ENCODE peak calls at places on chromosomes 5 and 9, in five cellular contexts. U is A549, V is aorta, T is pancreas, B is mammary epithelial cell. S is an unnamed sample. For H3K4me1, the result is how much of the 10 kb centered on the place peaks cover.

GRCh38 chr5:472076-472655 is 29.2 kb downstream of the EXOC3 start:
- DNase-seq in B (peak), T (peak), U (no peak), V (peak), S (no peak)

GRCh38 chr5:169581580-169582227 is 1.9 kb upstream of the SPDL1 start:
- DNase-seq in U (peak), B (peak), T (peak), V (peak), S (peak)

GRCh38 chr9:135141183-135141774 is 53.8 kb downstream of the OLFM1 start:
- DNase-seq in V (no peak), U (no peak), T (no peak), B (no peak), S (no peak)

GRCh38 chr9:76521244-76521673 is 62.3 kb downstream of the GCNT1 start:
- DNase-seq in B (peak), T (no peak), U (no peak), V (no peak), S (no peak)

GRCh38 chr5:172773481-172774469 is 2.8 kb upstream of the DUSP1 start:
- DNase-seq in T (no peak), B (peak), V (no peak), U (no peak), S (peak)

GRCh38 chr5:103587185-103587748 is 24.7 kb upstream of the NUDT12 start:
- DNase-seq in V (no peak), T (no peak), B (peak), U (peak), S (no peak)

GRCh38 chr5:38725419-38725865 is 120.4 kb upstream of the OSMR start:
- DNase-seq in U (no peak), B (no peak), T (no peak), V (no peak), S (no peak)

GRCh38 chr5:80569086-80569960 is 757 bp downstream of the ANKRD34B start:
- DNase-seq in T (no peak), U (no peak), V (no peak), B (no peak), S (no peak)

GRCh38 chr9:107487521-107488399 is 1.8 kb downstream of the KLF4 start:
- DNase-seq in T (peak), B (no peak), V (peak), U (peak), S (peak)

GRCh38 chr9:97954550-97954989 is 16.6 kb upstream of the HEMGN start:
- DNase-seq in T (peak), U (peak), V (no peak), B (peak), S (no peak)

GRCh38 chr9:87701491-87701890 is 24.4 kb upstream of the CTSL start:
- DNase-seq in U (no peak), B (no peak), T (no peak), V (no peak), S (no peak)

GRCh38 chr9:135103931-135104639 is 16.6 kb downstream of the OLFM1 start:
- DNase-seq in T (no peak), U (no peak), B (no peak), V (no peak), S (no peak)

GRCh38 chr5:73218552-73219171 is 45.7 kb downstream of the TMEM174 start:
- DNase-seq in V (no peak), U (peak), T (no peak), B (peak), S (no peak)

GRCh38 chr5:85170183-85170582 is 785.5 kb upstream of the EDIL3 start:
- DNase-seq in B (no peak), V (no peak), T (no peak), U (no peak), S (no peak)

GRCh38 chr5:17679597-17680187 is 45.4 kb downstream of the TAF11L14 start:
- DNase-seq in V (no peak), B (peak), T (no peak), U (peak), S (no peak)

GRCh38 chr5:163815240-163815791 is 309.9 kb downstream of the MAT2B start:
- DNase-seq in U (no peak), B (no peak), V (no peak), T (no peak), S (no peak)

GRCh38 chr5:59412428-59412827 is 481.1 kb downstream of the PDE4D start:
- DNase-seq in T (no peak), U (no peak), B (no peak), V (no peak), S (no peak)

GRCh38 chr9:132485454-132485853 is 75.4 kb downstream of the CFAP77 start:
- DNase-seq in B (no peak), V (no peak), T (no peak), U (no peak), S (no peak)

GRCh38 chr9:116174347-116174746 is 20.8 kb downstream of the PAPPA start:
- DNase-seq in T (no peak), U (peak), V (no peak), B (peak), S (no peak)

GRCh38 chr5:89012361-89012760 is 129.4 kb upstream of the MEF2C start:
- DNase-seq in T (no peak), U (no peak), B (peak), V (no peak), S (no peak)

GRCh38 chr9:96014078-96014477 is 138.6 kb downstream of the ERCC6L2 start:
- DNase-seq in V (no peak), B (no peak), T (no peak), U (no peak), S (no peak)

GRCh38 chr9:134568756-134569155 is 72.8 kb upstream of the COL5A1 start:
- DNase-seq in V (no peak), T (no peak), U (no peak), B (no peak), S (no peak)

GRCh38 chr5:137696481-137696880 is 39.4 kb downstream of the KLHL3 start:
- DNase-seq in B (no peak), T (no peak), V (no peak), U (no peak), S (no peak)

GRCh38 chr5:31270396-31270795 is 76.9 kb downstream of the CDH6 start:
- DNase-seq in T (no peak), B (no peak), U (peak), V (no peak), S (no peak)

GRCh38 chr5:116479776-116480675 is 94.6 kb downstream of the SEMA6A start:
- DNase-seq in U (no peak), B (no peak), V (no peak), T (no peak), S (no peak)

GRCh38 chr5:138755084-138755748 is 2.0 kb downstream of the CTNNA1 start:
- DNase-seq in U (no peak), B (peak), T (no peak), V (no peak), S (no peak)

GRCh38 chr9:78167356-78167755 is 68.5 kb upstream of the CEP78 start:
- DNase-seq in V (no peak), B (peak), U (peak), T (peak), S (no peak)

GRCh38 chr5:10479226-10479721 is 37.6 kb downstream of the ROPN1L start:
- DNase-seq in B (peak), T (no peak), U (peak), V (no peak), S (no peak)

GRCh38 chr5:110376281-110376916 is 350.1 kb downstream of the TMEM232 start:
- DNase-seq in V (no peak), T (no peak), U (no peak), B (no peak), S (no peak)

GRCh38 chr5:115487168-115487567 is 57.4 kb downstream of the FEM1C start:
- DNase-seq in V (no peak), T (no peak), B (no peak), U (no peak), S (no peak)

GRCh38 chr9:10255758-10256157 is 357.0 kb downstream of the PTPRD start:
- DNase-seq in V (no peak), T (no peak), B (no peak), U (no peak), S (no peak)

GRCh38 chr5:14267166-14267838 is 124.2 kb downstream of the TRIO start:
- DNase-seq in U (peak), V (no peak), B (no peak), T (no peak), S (no peak)

GRCh38 chr9:100111235-100111634 is 12.2 kb downstream of the INVS start:
- DNase-seq in B (peak), U (no peak), V (peak), T (peak), S (peak)

DNA sequence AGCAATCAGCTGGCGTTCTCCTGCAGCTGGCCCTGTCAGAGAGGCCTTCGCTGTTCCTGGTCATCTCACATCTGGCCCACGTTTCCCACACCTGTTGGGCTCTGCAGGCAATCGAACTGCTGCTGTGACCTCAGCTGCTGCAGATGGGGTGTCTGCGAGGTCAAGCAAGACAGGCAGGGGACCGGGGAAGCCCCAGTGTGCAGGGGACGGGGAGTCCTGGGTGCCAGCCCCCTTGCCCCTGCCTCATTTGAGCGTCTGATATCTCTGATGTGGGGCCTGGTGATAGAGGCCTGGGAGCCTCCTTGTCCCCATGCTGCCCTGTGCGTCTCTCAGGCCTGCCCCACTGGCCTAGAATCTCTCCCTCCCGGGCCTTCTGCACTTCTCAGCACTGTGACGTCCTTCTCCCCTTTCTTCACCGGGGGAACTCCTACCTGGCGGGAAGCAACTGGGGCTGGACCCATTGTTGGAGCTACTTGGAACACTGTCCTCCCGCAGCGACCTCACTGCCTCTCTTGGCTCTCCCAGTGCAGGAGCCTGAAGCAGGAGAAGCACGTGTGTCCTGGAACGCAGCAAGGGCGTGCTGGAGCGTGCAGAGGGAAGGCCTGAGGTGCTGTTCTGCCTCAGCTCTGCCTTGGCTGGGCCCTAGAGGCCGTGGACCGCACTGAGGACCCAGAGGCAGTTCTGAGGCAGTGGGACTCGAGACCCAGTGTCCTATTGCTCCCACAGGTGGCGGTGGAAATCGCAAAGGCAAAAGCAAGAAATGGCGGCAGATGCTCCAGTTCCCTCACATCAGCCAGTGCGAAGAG is 3.9 kb downstream of the GRK6 start:
- DNase-seq in B (peak), T (no peak), V (peak), U (no peak), S (no peak)
- H3K27ac ChIP-seq in B (no peak), T (no peak), V (no peak), U (no peak), S (no peak)

DNA sequence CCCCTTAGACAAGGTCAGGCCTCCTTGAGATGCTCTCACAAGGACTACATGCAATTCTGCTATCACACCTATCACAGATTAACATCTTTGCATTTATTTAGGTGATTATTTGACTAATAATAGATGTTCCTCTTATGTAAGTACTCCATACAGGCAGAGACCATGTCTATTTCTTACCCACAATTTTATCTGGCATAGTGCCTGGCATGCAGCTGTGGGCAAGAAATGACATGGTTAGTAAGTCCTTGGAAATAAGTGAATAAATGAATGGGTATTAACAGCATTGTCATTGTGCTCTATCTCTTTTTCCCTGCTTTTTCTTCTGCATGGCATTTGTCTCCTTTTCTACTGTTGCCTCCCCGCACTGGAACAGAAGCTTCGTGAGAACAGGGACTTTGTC is 49.4 kb downstream of the SLC22A5 start:
- DNase-seq in U (no peak), V (no peak), T (no peak), B (no peak), S (no peak)
- H3K4me1 ChIP-seq in U (under half), V (under half), T (under half), B (half or more), S (under half)

GRCh38 chr5:57171818-57172465 is 1.9 kb upstream of the GPBP1 start:
- DNase-seq in T (no peak), U (peak), B (peak), V (no peak), S (no peak)
- H3K27ac ChIP-seq in T (peak), U (peak), B (peak), V (no peak), S (peak)

GRCh38 chr9:38020251-38021076 is 48.6 kb downstream of the SHB start:
- DNase-seq in B (no peak), V (no peak), T (no peak), U (no peak), S (no peak)
- H3K4me1 ChIP-seq in B (half or more), V (under half), T (half or more), U (half or more), S (under half)

S was measured in uterus.